ENCODE peak calls at places on chromosome 13, in five cellular contexts. Q, J, A, B and F are unnamed samples. For H3K4me1, the result is how much of the 10 kb centered on the place peaks cover.

GRCh38 chr13:81987677-81988357 is 1646.9 kb upstream of the SPRY2 start:
- ATAC-seq in Q (no peak), J (no peak), A (no peak), B (no peak), F (no peak)

GRCh38 chr13:39417643-39418042 is 185.3 kb downstream of the LHFPL6 start:
- ATAC-seq in Q (no peak), J (no peak), A (no peak), B (no peak), F (no peak)

GRCh38 chr13:67833564-67833963 is 603.4 kb upstream of the PCDH9 start:
- ATAC-seq in Q (no peak), J (no peak), A (no peak), B (no peak), F (no peak)

GRCh38 chr13:44648392-44649117 is 72.4 kb upstream of the TSC22D1 start:
- ATAC-seq in Q (peak), J (no peak), A (peak), B (no peak), F (no peak)

GRCh38 chr13:44079413-44080205 is 199.9 kb downstream of the LACC1 start:
- ATAC-seq in Q (no peak), J (no peak), A (no peak), B (no peak), F (no peak)

GRCh38 chr13:77928909-77929308 is 10.3 kb upstream of the EDNRB start:
- ATAC-seq in Q (no peak), J (no peak), A (no peak), B (no peak), F (no peak)

GRCh38 chr13:25770601-25771000 is 281.2 kb downstream of the SHISA2 start:
- ATAC-seq in Q (no peak), J (no peak), A (no peak), B (no peak), F (no peak)

GRCh38 chr13:46562152-46562551 is 9.2 kb downstream of the LRCH1 start:
- ATAC-seq in Q (no peak), J (no peak), A (no peak), B (no peak), F (no peak)

GRCh38 chr13:88068975-88069374 is 397.8 kb downstream of the SLITRK5 start:
- ATAC-seq in Q (no peak), J (no peak), A (no peak), B (no peak), F (no peak)

DNA sequence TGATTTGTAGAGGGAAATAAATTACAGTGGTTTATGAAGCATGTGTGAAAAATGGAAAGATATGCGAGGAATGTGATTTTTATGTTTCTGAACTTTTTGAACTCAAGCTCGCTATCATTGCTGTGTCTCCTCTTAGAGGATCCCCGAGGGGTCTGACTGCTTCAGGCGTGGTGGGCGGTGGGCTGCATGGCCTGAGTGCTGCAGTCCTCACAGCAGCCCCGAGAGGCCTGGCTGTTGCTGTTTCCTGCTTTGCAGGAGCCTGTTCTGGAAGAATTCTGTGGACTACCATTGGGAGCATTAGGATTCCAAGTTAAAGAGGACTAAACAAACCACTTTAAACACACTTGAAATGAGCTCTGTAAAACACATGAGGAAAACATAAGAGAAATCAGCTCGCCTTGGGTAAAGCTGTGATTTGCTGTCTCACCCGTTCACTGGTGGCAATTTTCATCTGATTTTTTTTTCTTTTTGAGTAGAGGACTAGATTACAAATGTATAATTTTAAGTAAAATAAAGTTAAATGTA is 95.9 kb downstream of the ARHGEF7 start:
- ATAC-seq in Q (no peak), J (no peak), A (no peak), B (no peak), F (no peak)
- H3K4me1 ChIP-seq in Q (under half), J (under half), A (under half), B (half or more), F (half or more)

GRCh38 chr13:23776698-23777570 is 112.3 kb downstream of the MIPEP start:
- ATAC-seq in Q (no peak), J (no peak), A (no peak), B (no peak), F (no peak)

GRCh38 chr13:23772717-23773116 is 116.5 kb downstream of the MIPEP start:
- ATAC-seq in Q (no peak), J (no peak), A (no peak), B (no peak), F (no peak)

GRCh38 chr13:23777571-23777870 is 111.7 kb downstream of the MIPEP start:
- ATAC-seq in Q (no peak), J (no peak), A (no peak), B (no peak), F (no peak)

GRCh38 chr13:23778879-23779278 is 110.3 kb downstream of the MIPEP start:
- ATAC-seq in Q (peak), J (no peak), A (no peak), B (no peak), F (peak)

GRCh38 chr13:23778007-23778687 is 111.1 kb downstream of the MIPEP start:
- ATAC-seq in Q (no peak), J (no peak), A (no peak), B (no peak), F (no peak)
- TF ChIP-seq CTCF in Q (no peak), J (no peak), A (no peak), B (peak), F (no peak)

GRCh38 chr13:74768521-74769090 is 634.4 kb upstream of the KLF12 start:
- ATAC-seq in Q (no peak), J (no peak), A (no peak), B (no peak), F (no peak)
- H3K4me1 ChIP-seq in Q (under half), J (under half), A (under half), B (under half), F (under half)

GRCh38 chr13:113607056-113607455 is 22.5 kb downstream of the TFDP1 start:
- ATAC-seq in Q (no peak), J (no peak), A (no peak), B (no peak), F (no peak)

GRCh38 chr13:113608246-113608635 is 23.7 kb downstream of the TFDP1 start:
- ATAC-seq in Q (peak), J (no peak), A (no peak), B (no peak), F (no peak)

GRCh38 chr13:113605866-113606438 is 21.4 kb downstream of the TFDP1 start:
- ATAC-seq in Q (no peak), J (no peak), A (no peak), B (no peak), F (no peak)

GRCh38 chr13:113608967-113609533 is 24.5 kb downstream of the TFDP1 start:
- ATAC-seq in Q (no peak), J (no peak), A (no peak), B (no peak), F (no peak)

GRCh38 chr13:113607477-113608245 is 23.1 kb downstream of the TFDP1 start:
- ATAC-seq in Q (peak), J (no peak), A (no peak), B (peak), F (no peak)
- TF ChIP-seq CTCF in Q (no peak), J (no peak), A (no peak), B (no peak), F (no peak)

GRCh38 chr13:108528303-108528702 is 101.1 kb upstream of the MYO16 start:
- ATAC-seq in Q (no peak), J (no peak), A (no peak), B (no peak), F (no peak)

GRCh38 chr13:108525867-108526266 is 103.5 kb upstream of the MYO16 start:
- ATAC-seq in Q (no peak), J (no peak), A (no peak), B (no peak), F (no peak)

GRCh38 chr13:108533842-108534241 is 95.6 kb upstream of the MYO16 start:
- ATAC-seq in Q (no peak), J (no peak), A (no peak), B (no peak), F (no peak)

GRCh38 chr13:108527849-108528248 is 101.6 kb upstream of the MYO16 start:
- ATAC-seq in Q (no peak), J (no peak), A (no peak), B (no peak), F (no peak)
- H3K4me1 ChIP-seq in Q (under half), J (under half), A (under half), B (under half), F (under half)